ENCODE peak calls at places on chromosomes 7 and 10, in four cellular contexts. N is EL, S is ELF-1, C is NAMALWA. G is an unnamed sample.

GRCh38 chr10:33804534-33804933 is 470.1 kb upstream of the NRP1 start:
- DNase-seq in N (no peak), C (no peak), S (no peak), G (no peak)

GRCh38 chr7:30032310-30033125 is 4.3 kb downstream of the PLEKHA8 start:
- DNase-seq in C (peak; percentile 21), N (peak; percentile 73), S (no peak), G (peak; percentile 72)

GRCh38 chr10:81873231-81873931 is 1.6 kb upstream of the NRG3 start:
- DNase-seq in N (no peak), S (no peak), C (no peak), G (no peak)

GRCh38 chr10:115981056-115981455 is 291.9 kb downstream of the GFRA1 start:
- DNase-seq in S (no peak), C (no peak), N (peak; percentile 6), G (peak; percentile 25)

GRCh38 chr7:78264105-78264504 is 465.5 kb downstream of the PHTF2 start:
- DNase-seq in C (no peak), N (no peak), S (no peak), G (no peak)

GRCh38 chr10:33352154-33352553 is 17.7 kb upstream of the NRP1 start:
- DNase-seq in C (no peak), N (peak; percentile 72), S (no peak), G (peak; percentile 65)

GRCh38 chr10:100970914-100971811 is 1.9 kb downstream of the SEMA4G start:
- DNase-seq in N (no peak), C (no peak), S (peak; percentile 40), G (no peak)

GRCh38 chr10:129655679-129656031 is 188.6 kb downstream of the MGMT start:
- DNase-seq in S (no peak), N (no peak), C (no peak), G (no peak)

GRCh38 chr7:36048141-36048901 is 104.7 kb upstream of the EEPD1 start:
- DNase-seq in N (peak; percentile 91), S (no peak), C (no peak), G (no peak)

GRCh38 chr7:2041496-2042367 is 191.0 kb downstream of the MAD1L1 start:
- DNase-seq in N (no peak), C (peak; percentile 31), S (no peak), G (no peak)

GRCh38 chr10:101066146-101066889 is 4.5 kb downstream of the KAZALD1 start:
- DNase-seq in C (no peak), S (peak; percentile 76), N (peak; percentile 80), G (peak; percentile 68)

GRCh38 chr7:28157826-28158416 is 22.7 kb downstream of the JAZF1 start:
- DNase-seq in S (no peak), C (no peak), N (no peak), G (no peak)

GRCh38 chr7:16989883-16990413 is 108.2 kb upstream of the AGR3 start:
- DNase-seq in N (peak; percentile 80), C (no peak), S (no peak), G (peak; percentile 60)

GRCh38 chr10:96612052-96612830 is 25.4 kb upstream of the TM9SF3 start:
- DNase-seq in C (no peak), N (no peak), S (no peak), G (no peak)

GRCh38 chr10:50409965-50410811 is 158.9 kb upstream of the ASAH2 start:
- DNase-seq in C (no peak), N (no peak), S (no peak), G (peak; percentile 9)

GRCh38 chr10:71864861-71865473 is 13.9 kb upstream of the PSAP start:
- DNase-seq in C (no peak), S (no peak), N (peak; percentile 80), G (no peak)

GRCh38 chr7:40329601-40330153 is 194.9 kb downstream of the SUGCT start:
- DNase-seq in C (peak; percentile 77), S (no peak), N (peak; percentile 53), G (peak; percentile 73)

GRCh38 chr10:47450442-47450841 is 33.5 kb downstream of the ANXA8 start:
- DNase-seq in C (no peak), S (no peak), N (no peak), G (no peak)

GRCh38 chr10:102676916-102677315 is 32.6 kb downstream of the TRIM8 start:
- DNase-seq in N (no peak), S (no peak), C (no peak), G (no peak)

GRCh38 chr7:46600340-46600739 is 679.3 kb upstream of the IGFBP3 start:
- DNase-seq in S (no peak), C (no peak), N (no peak), G (no peak)

GRCh38 chr7:12649348-12649747 is 38.1 kb upstream of the ARL4A start:
- DNase-seq in C (no peak), S (no peak), N (no peak), G (no peak)

GRCh38 chr7:77330169-77330882 is 85.8 kb downstream of the GSAP start:
- DNase-seq in S (no peak), C (peak; percentile 36), N (peak; percentile 42), G (peak; percentile 90)

GRCh38 chr10:88791924-88792323 is 10.6 kb upstream of the LIPM start:
- DNase-seq in N (peak; percentile 38), S (peak; percentile 37), C (peak; percentile 54), G (peak; percentile 46)

GRCh38 chr7:157490465-157490912 is 153.7 kb downstream of the DNAJB6 start:
- DNase-seq in C (peak; percentile 52), S (no peak), N (peak; percentile 59), G (no peak)

GRCh38 chr7:67821116-67821515 is 824.5 kb downstream of the TYW1 start:
- DNase-seq in N (no peak), C (no peak), S (no peak), G (no peak)

GRCh38 chr7:37259381-37259821 is 189.3 kb downstream of the ELMO1 start:
- DNase-seq in C (no peak), S (no peak), N (no peak), G (no peak)

GRCh38 chr10:89217057-89217990 is 10.2 kb upstream of the CH25H start:
- DNase-seq in S (peak; percentile 24), C (peak; percentile 87), N (peak; percentile 65), G (peak; percentile 78)

GRCh38 chr10:122054046-122055025 is 65.4 kb downstream of the TACC2 start:
- DNase-seq in N (peak; percentile 53), S (peak; percentile 63), C (peak; percentile 27), G (peak; percentile 88)

GRCh38 chr7:134534633-134535032 is 7.3 kb downstream of the AKR1B10 start:
- DNase-seq in N (no peak), C (no peak), S (no peak), G (no peak)

GRCh38 chr7:134886353-134887057 is 99.8 kb upstream of the AGBL3 start:
- DNase-seq in C (no peak), S (no peak), N (peak; percentile 75), G (peak; percentile 71)

GRCh38 chr10:132632851-132633684 is 95.5 kb downstream of the INPP5A start:
- DNase-seq in N (peak; percentile 67), C (no peak), S (no peak), G (no peak)